ENCODE peak calls at places on chromosomes 16 and 17, in nine cellular contexts. W is esophagus squamous epithelium; G is occipital lobe; D is effector CD4-positive, alpha-beta T cell; H is stimulated activated naive B cell treated with anti-CD40 and anti-IgM and Interleukin-4, amounts not matched to agents 10 μg/mL and 1 μg/mL and 100 μg/mL, for 72 hours; Z is kidney glomerular epithelial cell; N is GM03348; L is A549; S is activated CD8-positive, alpha-beta T cell treated with anti-CD3 and anti-CD28 coated beads for 36 hours. I is an unnamed sample.

GRCh38 chr17:30244853-30245385 is 9.4 kb upstream of the SLC6A4 start:
- DNase-seq in L (no peak), N (peak), H (no peak), Z (no peak), S (no peak), D (no peak), W (no peak), G (no peak), I (no peak)

GRCh38 chr16:11312718-11313492 is 31.8 kb upstream of the PRM1 start:
- DNase-seq in N (peak), S (peak), L (peak), H (no peak), G (no peak), Z (peak), D (no peak), W (no peak), I (no peak)

GRCh38 chr17:58330544-58330996 is 2.0 kb upstream of the TSPOAP1 start:
- DNase-seq in S (peak), H (peak), Z (no peak), L (no peak), N (no peak), D (no peak), G (no peak), W (no peak), I (no peak)

GRCh38 chr16:57696240-57696639 is 1.6 kb downstream of the DRC7 start:
- DNase-seq in Z (no peak), H (no peak), L (no peak), N (no peak), W (no peak), D (no peak), G (no peak), S (no peak), I (no peak)

GRCh38 chr16:20910781-20911321 is 10.3 kb downstream of the LYRM1 start:
- DNase-seq in N (peak), D (no peak), W (no peak), Z (peak), G (no peak), L (peak), S (no peak), H (no peak), I (no peak)

GRCh38 chr16:15427648-15428239 is 6.6 kb upstream of the BMERB1 start:
- DNase-seq in G (peak), S (peak), L (peak), N (peak), H (no peak), Z (peak), W (no peak), D (peak), I (no peak)

GRCh38 chr16:2981177-2981898 is 1.1 kb upstream of the PKMYT1 start:
- DNase-seq in S (no peak), W (no peak), D (no peak), G (no peak), H (no peak), L (no peak), N (no peak), Z (no peak), I (no peak)

GRCh38 chr17:79671387-79671752 is 59.4 kb upstream of the ENPP7 start:
- DNase-seq in W (no peak), D (no peak), Z (no peak), G (no peak), L (no peak), H (no peak), S (no peak), N (no peak), I (no peak)

GRCh38 chr16:63922563-63922962 is 1199.3 kb downstream of the CDH11 start:
- DNase-seq in N (peak), G (no peak), H (no peak), S (no peak), L (no peak), Z (no peak), D (no peak), W (no peak), I (no peak)

GRCh38 chr16:85720319-85720637 is 30.6 kb downstream of the C16orf74 start:
- DNase-seq in Z (peak), L (no peak), N (no peak), W (no peak), H (no peak), S (no peak), G (no peak), D (no peak), I (no peak)

GRCh38 chr17:44353656-44354331 is 8.7 kb downstream of the GRN start:
- DNase-seq in Z (no peak), G (no peak), N (peak), D (no peak), S (no peak), L (no peak), W (no peak), H (no peak), I (no peak)

GRCh38 chr16:2520784-2521577 is 810 bp downstream of the AMDHD2 start:
- DNase-seq in L (no peak), H (peak), N (no peak), D (peak), Z (no peak), W (no peak), G (no peak), S (peak), I (no peak)

GRCh38 chr16:9241177-9241576 is 149.7 kb downstream of the HAPSTR1 start:
- DNase-seq in G (no peak), W (no peak), H (no peak), L (no peak), Z (no peak), D (no peak), N (no peak), S (no peak), I (no peak)

GRCh38 chr16:21646091-21646490 is 6.3 kb downstream of the IGSF6 start:
- DNase-seq in S (no peak), G (no peak), D (no peak), H (no peak), N (no peak), W (no peak), Z (no peak), L (no peak), I (no peak)

GRCh38 chr17:8162232-8162996 is at the start of gene VAMP2:
- DNase-seq in N (peak), S (peak), L (peak), H (peak), W (no peak), Z (peak), G (peak), D (peak), I (no peak)

GRCh38 chr17:45144199-45145034 is 3.9 kb upstream of the HEXIM1 start:
- DNase-seq in D (no peak), G (no peak), W (no peak), L (no peak), Z (no peak), N (peak), S (peak), H (no peak), I (no peak)

GRCh38 chr17:50575581-50576210 is 15.2 kb downstream of the CACNA1G start:
- DNase-seq in D (no peak), Z (no peak), N (no peak), L (no peak), S (peak), H (no peak), W (no peak), G (no peak), I (no peak)

GRCh38 chr16:57532251-57532625 is 4.1 kb downstream of the CCDC102A start:
- DNase-seq in Z (no peak), H (no peak), L (no peak), D (no peak), G (no peak), S (no peak), W (no peak), N (no peak), I (no peak)

GRCh38 chr17:9356488-9356911 is 219.1 kb downstream of the STX8 start:
- DNase-seq in D (no peak), H (no peak), W (no peak), N (no peak), S (no peak), L (no peak), Z (no peak), G (peak), I (no peak)

GRCh38 chr17:21463779-21464407 is 87.7 kb downstream of the KCNJ12 start:
- DNase-seq in G (no peak), H (no peak), Z (no peak), N (no peak), D (no peak), W (no peak), S (no peak), L (no peak), I (no peak)

GRCh38 chr16:80254970-80255369 is 285.8 kb upstream of the DYNLRB2 start:
- DNase-seq in Z (no peak), W (no peak), D (no peak), H (no peak), S (no peak), L (no peak), G (no peak), N (no peak), I (no peak)

GRCh38 chr16:57701759-57702371 is 7.3 kb downstream of the DRC7 start:
- DNase-seq in G (no peak), D (no peak), L (no peak), S (no peak), N (no peak), W (no peak), H (no peak), Z (no peak), I (no peak)

GRCh38 chr17:78637146-78637545 is 60.0 kb upstream of the DNAH17 start:
- DNase-seq in L (no peak), S (no peak), W (no peak), H (no peak), Z (no peak), D (no peak), G (no peak), N (no peak), I (no peak)

GRCh38 chr16:58026705-58027340 is 1.3 kb downstream of the MMP15 start:
- DNase-seq in G (no peak), H (no peak), W (no peak), D (no peak), Z (no peak), L (no peak), N (no peak), S (no peak), I (no peak)

GRCh38 chr16:89562939-89563338 is 2.5 kb downstream of the RPL13 start:
- DNase-seq in H (no peak), N (no peak), D (no peak), L (no peak), W (no peak), S (no peak), G (no peak), Z (no peak), I (no peak)

GRCh38 chr17:80142929-80143328 is 4.0 kb downstream of the EIF4A3 start:
- DNase-seq in L (no peak), N (no peak), G (no peak), W (no peak), Z (no peak), S (no peak), H (no peak), D (no peak), I (no peak)

GRCh38 chr17:19728114-19728495 is 11.7 kb upstream of the SLC47A2 start:
- DNase-seq in G (peak), H (no peak), S (no peak), W (no peak), D (no peak), N (peak), L (peak), Z (no peak), I (peak)

GRCh38 chr16:80936410-80936809 is 70.3 kb downstream of the CMC2 start:
- DNase-seq in N (peak), Z (no peak), S (no peak), H (no peak), G (no peak), L (no peak), W (no peak), D (no peak), I (no peak)

I was measured in AG04450.